ENCODE peak calls at places on chromosomes 16 and 17, in ten cellular contexts. L, S, X, M, R, H, N, A, P and Q are unnamed samples.
A peak's percentile ranks its signal among the peaks of the same experiment; 100 is the strongest.

GRCh38 chr17:42182927-42183734 is 2.1 kb downstream of the HCRT start:
- DNase-seq in S (no peak), L (peak; percentile 64), H (no peak), N (no peak), M (no peak), A (no peak), R (no peak), P (no peak), X (no peak), Q (no peak)

GRCh38 chr17:48179071-48179945 is 71.7 kb downstream of the SNX11 start:
- DNase-seq in X (no peak), L (no peak), H (no peak), M (no peak), R (no peak), S (no peak), A (no peak), N (no peak), P (no peak), Q (no peak)

GRCh38 chr17:5772720-5773119 is 188.4 kb upstream of the NLRP1 start:
- DNase-seq in X (no peak), N (no peak), M (no peak), R (no peak), A (no peak), P (no peak), H (no peak), L (no peak), S (no peak), Q (no peak)

GRCh38 chr16:2825049-2825742 is 4.9 kb upstream of the ZG16B start:
- DNase-seq in X (peak; percentile 59), H (no peak), L (no peak), N (no peak), P (peak; percentile 6), A (no peak), M (peak; percentile 35), R (no peak), S (no peak), Q (no peak)

GRCh38 chr17:78884148-78884870 is 18.7 kb downstream of the CEP295NL start:
- DNase-seq in A (no peak), P (no peak), N (no peak), L (no peak), S (peak; percentile 37), R (no peak), M (no peak), H (no peak), X (no peak), Q (no peak)

GRCh38 chr16:11976850-11977205 is 294 bp downstream of the SNX29 start:
- DNase-seq in N (no peak), L (no peak), M (no peak), H (no peak), A (no peak), X (no peak), R (no peak), S (no peak), P (no peak), Q (no peak)

GRCh38 chr16:89598199-89598598 is 15.2 kb upstream of the DPEP1 start:
- DNase-seq in A (no peak), R (no peak), S (no peak), L (peak; percentile 71), M (no peak), N (no peak), H (no peak), X (no peak), P (no peak), Q (no peak)

GRCh38 chr17:2624292-2624731 is 30.9 kb downstream of the PAFAH1B1 start:
- DNase-seq in R (no peak), H (no peak), M (no peak), S (no peak), L (no peak), P (no peak), X (no peak), N (no peak), A (no peak), Q (no peak)

GRCh38 chr16:8407351-8407750 is 183.0 kb downstream of the TMEM114 start:
- DNase-seq in S (no peak), L (no peak), H (no peak), R (no peak), P (no peak), N (no peak), M (no peak), X (no peak), A (no peak), Q (no peak)

GRCh38 chr16:8850279-8850885 is 18.4 kb downstream of the CARHSP1 start:
- DNase-seq in S (peak; percentile 27), R (no peak), N (no peak), H (no peak), X (peak; percentile 87), L (no peak), M (peak; percentile 58), P (no peak), A (no peak), Q (no peak)

GRCh38 chr16:2385441-2385840 is 43.8 kb upstream of the CCNF start:
- DNase-seq in H (no peak), S (no peak), R (no peak), X (no peak), L (no peak), M (no peak), N (no peak), P (no peak), A (no peak), Q (no peak)

GRCh38 chr17:40791808-40792436 is 7.8 kb downstream of the KRT28 start:
- DNase-seq in S (no peak), A (no peak), M (no peak), P (no peak), X (no peak), R (no peak), H (no peak), N (no peak), L (peak; percentile 61), Q (no peak)

DNA sequence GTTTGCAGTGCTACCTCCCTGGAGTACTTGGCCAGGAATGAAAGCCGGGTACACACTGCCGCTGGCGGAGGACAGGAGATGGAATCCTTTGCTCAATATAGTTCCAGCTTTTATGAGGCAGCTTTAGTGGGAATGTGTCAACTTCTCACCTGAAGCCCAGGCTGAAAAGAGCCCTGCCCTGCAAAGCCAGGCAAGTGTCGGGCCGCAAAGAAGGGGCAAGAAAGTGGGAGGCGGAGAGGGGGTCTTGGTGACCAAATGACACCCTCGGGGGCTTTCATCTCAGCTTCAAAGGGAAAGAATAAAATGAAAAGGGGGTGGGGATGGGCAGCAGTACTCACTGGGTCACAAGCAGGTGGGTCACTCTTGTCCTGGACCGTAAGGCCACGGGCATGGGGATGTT is 62.9 kb downstream of the C16orf95 start:
- DNase-seq in M (no peak), N (no peak), X (peak; percentile 40), A (no peak), R (peak; percentile 18), P (no peak), S (no peak), L (no peak), H (no peak), Q (no peak)
- TF ChIP-seq POLR2A in M (no peak), N (no peak), X (no peak), A (no peak), R (no peak), P (no peak), S (no peak), L (no peak), H (no peak), Q (no peak)

DNA sequence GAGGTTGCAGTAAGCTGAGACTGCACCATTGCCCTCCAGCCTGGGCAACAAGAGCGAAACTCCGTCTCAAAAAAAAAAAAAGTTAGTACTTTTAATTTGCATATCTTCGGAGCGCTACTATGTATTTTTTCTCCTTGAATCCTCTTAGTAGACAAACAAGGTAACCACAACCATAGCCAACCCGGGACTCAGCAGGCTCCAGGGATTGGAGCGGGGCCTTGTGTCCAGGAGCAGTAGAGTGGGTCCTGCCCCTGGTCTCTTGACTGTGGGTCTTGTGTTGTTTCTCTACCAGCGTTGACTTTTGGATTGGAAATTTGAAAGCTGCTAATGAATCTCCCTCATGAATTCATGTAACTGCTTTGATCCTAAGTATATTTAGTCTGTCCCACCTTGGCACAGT is 32.3 kb downstream of the PRMT7 start:
- DNase-seq in A (no peak), M (no peak), S (no peak), R (no peak), H (no peak), L (no peak), X (no peak), N (no peak), P (no peak), Q (no peak)
- TF ChIP-seq CTCF in A (no peak), M (no peak), S (no peak), R (no peak), H (no peak), L (no peak), X (no peak), N (no peak), P (no peak), Q (no peak)

DNA sequence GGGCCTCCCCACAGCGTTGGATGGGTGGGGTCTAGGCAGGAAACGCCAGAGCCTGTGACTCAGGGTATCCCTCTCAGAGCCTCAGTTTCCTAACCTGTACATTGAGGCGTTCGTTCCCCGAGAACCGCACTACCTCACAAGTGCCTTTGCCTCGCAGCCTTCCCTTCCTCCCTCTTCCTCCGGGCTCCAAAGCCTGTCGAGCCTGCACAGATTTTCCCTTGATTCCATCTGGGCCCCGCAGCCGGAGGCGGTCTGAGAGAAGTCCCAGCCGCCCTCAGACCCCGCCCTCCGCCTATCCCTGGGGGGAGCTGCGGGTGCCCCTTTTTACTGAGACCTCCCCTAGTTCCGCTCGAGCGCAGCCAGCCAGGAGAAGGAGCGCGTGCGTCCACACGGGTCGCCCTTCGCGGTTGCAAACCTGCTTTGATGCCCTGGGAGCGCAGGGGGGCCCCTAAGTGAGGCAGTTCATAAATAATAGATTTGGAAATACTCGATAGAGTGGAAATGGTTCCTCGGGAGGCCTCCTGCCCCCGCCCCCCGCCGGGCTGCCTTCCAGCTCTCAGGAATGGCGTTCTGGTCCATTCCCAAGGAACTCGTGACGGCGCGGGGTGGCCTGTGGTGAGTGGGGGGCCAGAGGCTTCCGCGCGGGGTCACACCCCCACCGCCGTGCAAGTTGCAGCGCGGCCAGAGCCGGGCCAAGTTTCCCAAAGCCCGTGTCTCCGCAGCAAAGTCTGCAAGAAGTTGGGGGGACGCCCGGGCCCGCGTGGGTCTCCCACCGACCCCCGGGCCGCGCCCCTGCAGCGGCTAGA is 672 bp downstream of the C16orf74 start:
- DNase-seq in N (no peak), X (peak; percentile 90), A (no peak), L (no peak), M (peak; percentile 73), H (no peak), P (peak; percentile 66), S (peak; percentile 40), R (peak; percentile 36), Q (no peak)
- H3K27ac ChIP-seq in N (no peak overlapping the region), X (no peak overlapping the region), A (no peak overlapping the region), L (peak overlapping the region; percentile 95), M (no peak overlapping the region), H (peak overlapping the region; percentile 35), P (no peak overlapping the region), S (no peak overlapping the region), R (no peak overlapping the region), Q (no peak overlapping the region)

DNA sequence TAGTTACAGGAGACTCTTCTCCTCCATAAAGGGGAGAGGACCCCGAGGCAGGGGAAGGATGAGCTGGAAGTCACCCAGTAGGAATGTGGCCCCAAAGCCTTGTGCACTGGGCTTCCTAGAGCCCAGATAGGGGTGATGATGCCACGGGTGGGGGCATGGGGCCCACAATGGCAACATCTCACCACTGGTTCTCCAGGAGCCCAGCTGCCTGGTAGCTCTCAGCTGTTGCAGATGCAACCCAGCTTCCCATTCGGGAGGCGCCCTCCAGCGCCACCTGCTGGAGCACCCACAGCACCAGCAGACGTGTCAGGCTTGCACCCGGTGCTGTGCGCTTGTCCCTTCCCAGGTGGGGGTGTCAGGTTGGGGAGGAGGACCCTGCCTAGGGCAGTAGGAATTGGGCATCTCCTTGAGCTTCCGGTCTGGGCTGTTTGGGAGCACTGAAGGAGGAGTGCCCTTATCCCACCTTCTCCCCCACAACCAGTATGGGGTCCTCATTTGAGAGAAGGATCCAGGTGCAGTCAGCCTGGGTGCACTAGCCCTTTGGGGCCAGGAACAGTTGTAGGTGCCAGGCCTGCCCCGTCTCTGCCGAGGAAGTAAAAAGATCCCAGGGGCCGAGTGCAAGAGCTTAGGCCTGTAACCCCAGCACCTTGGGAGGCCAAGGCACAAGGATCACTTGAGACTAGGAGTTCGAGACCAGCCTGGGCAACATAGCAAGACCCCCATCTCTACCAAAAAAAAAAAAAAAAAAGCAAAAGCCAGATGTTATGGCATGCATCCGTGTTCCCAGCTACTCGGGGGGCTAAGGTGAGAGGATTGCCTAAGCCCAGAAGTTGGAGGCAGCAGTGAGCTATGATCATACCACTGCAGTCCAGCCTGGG is 14.4 kb downstream of the CDIPT start:
- DNase-seq in P (peak; percentile 88), S (peak; percentile 72), M (peak; percentile 87), L (peak; percentile 77), A (peak; percentile 27), N (peak; percentile 80), H (no peak), R (peak; percentile 81), X (peak; percentile 96), Q (peak; percentile 33)
- TF ChIP-seq POLR2A in P (no peak), S (no peak), M (no peak), L (no peak), A (no peak), N (no peak), H (no peak), R (no peak), X (no peak), Q (no peak)